ENCODE peak calls at places on chromosome 5, in five cellular contexts. Q, W, Y, L and R are unnamed samples.

GRCh38 chr5:151023651-151024050 is 3.3 kb downstream of the GPX3 start:
- DNase-seq in Q (no peak), Y (no peak), L (no peak), W (peak; percentile 76), R (no peak)

GRCh38 chr5:170315154-170315553 is 17.6 kb upstream of the LCP2 start:
- DNase-seq in Q (no peak), W (peak; percentile 55), L (no peak), Y (no peak), R (no peak)

GRCh38 chr5:79956173-79956670 is 34.8 kb downstream of the MTX3 start:
- DNase-seq in Q (no peak), L (peak; percentile 42), Y (no peak), W (peak; percentile 26), R (no peak)

GRCh38 chr5:128974567-128974966 is 9.3 kb downstream of the SLC27A6 start:
- DNase-seq in Y (no peak), Q (no peak), W (no peak), L (no peak), R (no peak)

GRCh38 chr5:32777733-32778132 is 66.6 kb downstream of the NPR3 start:
- DNase-seq in L (no peak), Y (no peak), W (peak; percentile 11), Q (no peak), R (no peak)

GRCh38 chr5:128083811-128084227 is 253 bp downstream of the SLC12A2 start:
- DNase-seq in Q (no peak), W (no peak), Y (peak; percentile 70), L (no peak), R (no peak)

GRCh38 chr5:126443374-126443851 is 20.2 kb downstream of the GRAMD2B start:
- DNase-seq in W (no peak), L (no peak), Q (no peak), Y (peak; percentile 58), R (no peak)

GRCh38 chr5:144166696-144167095 is 3.8 kb downstream of the YIPF5 start:
- DNase-seq in Y (no peak), W (no peak), Q (no peak), L (no peak), R (no peak)

GRCh38 chr5:127589309-127590036 is 59.4 kb upstream of the CTXN3 start:
- DNase-seq in Y (no peak), Q (no peak), L (no peak), W (no peak), R (no peak)

GRCh38 chr5:62779010-62779422 is 200.4 kb downstream of the LRRC70 start:
- DNase-seq in W (peak; percentile 77), L (peak; percentile 10), Y (peak; percentile 62), Q (peak; percentile 36), R (peak; percentile 28)

GRCh38 chr5:130549884-130550552 is 615.0 kb downstream of the HINT1 start:
- DNase-seq in Q (no peak), Y (no peak), L (peak; percentile 57), W (peak; percentile 86), R (no peak)

GRCh38 chr5:103262422-103262871 is 3.9 kb downstream of the MACIR start:
- DNase-seq in Q (no peak), Y (no peak), L (no peak), W (peak; percentile 48), R (no peak)

GRCh38 chr5:124663101-124663506 is 83.3 kb downstream of the ZNF608 start:
- DNase-seq in Q (peak; percentile 63), Y (no peak), L (no peak), W (no peak), R (no peak)

GRCh38 chr5:128774605-128775004 is 190.7 kb upstream of the SLC27A6 start:
- DNase-seq in Y (no peak), W (peak; percentile 83), L (no peak), Q (no peak), R (no peak)

GRCh38 chr5:321233-321725 is at the start of gene AHRR:
- DNase-seq in Y (peak; percentile 88), L (no peak), W (peak; percentile 63), Q (peak; percentile 73), R (peak; percentile 72)

GRCh38 chr5:116571568-116572321 is 2.9 kb downstream of the SEMA6A start:
- DNase-seq in Y (no peak), L (no peak), Q (peak; percentile 19), W (no peak), R (no peak)

GRCh38 chr5:158451203-158451982 is 592.4 kb upstream of the CLINT1 start:
- DNase-seq in Q (peak; percentile 82), Y (no peak), L (peak; percentile 58), W (peak; percentile 57), R (no peak)

GRCh38 chr5:10885026-10885425 is 124.0 kb upstream of the DAP start:
- DNase-seq in Y (no peak), W (no peak), Q (no peak), L (peak; percentile 66), R (no peak)

GRCh38 chr5:135072357-135073247 is 38.6 kb upstream of the PITX1 start:
- DNase-seq in W (no peak), Q (no peak), L (no peak), Y (no peak), R (no peak)

GRCh38 chr5:129110742-129111141 is 16.2 kb downstream of the ISOC1 start:
- DNase-seq in W (no peak), Y (no peak), L (no peak), Q (no peak), R (no peak)

GRCh38 chr5:154178661-154179060 is 11.9 kb upstream of the GALNT10 start:
- DNase-seq in L (no peak), W (no peak), Q (no peak), Y (no peak), R (no peak)

GRCh38 chr5:14107536-14107935 is 35.6 kb upstream of the TRIO start:
- DNase-seq in W (no peak), L (no peak), Q (no peak), Y (no peak), R (no peak)

GRCh38 chr5:60598424-60598823 is 101.5 kb downstream of the DEPDC1B start:
- DNase-seq in Q (no peak), Y (no peak), L (no peak), W (no peak), R (no peak)

DNA sequence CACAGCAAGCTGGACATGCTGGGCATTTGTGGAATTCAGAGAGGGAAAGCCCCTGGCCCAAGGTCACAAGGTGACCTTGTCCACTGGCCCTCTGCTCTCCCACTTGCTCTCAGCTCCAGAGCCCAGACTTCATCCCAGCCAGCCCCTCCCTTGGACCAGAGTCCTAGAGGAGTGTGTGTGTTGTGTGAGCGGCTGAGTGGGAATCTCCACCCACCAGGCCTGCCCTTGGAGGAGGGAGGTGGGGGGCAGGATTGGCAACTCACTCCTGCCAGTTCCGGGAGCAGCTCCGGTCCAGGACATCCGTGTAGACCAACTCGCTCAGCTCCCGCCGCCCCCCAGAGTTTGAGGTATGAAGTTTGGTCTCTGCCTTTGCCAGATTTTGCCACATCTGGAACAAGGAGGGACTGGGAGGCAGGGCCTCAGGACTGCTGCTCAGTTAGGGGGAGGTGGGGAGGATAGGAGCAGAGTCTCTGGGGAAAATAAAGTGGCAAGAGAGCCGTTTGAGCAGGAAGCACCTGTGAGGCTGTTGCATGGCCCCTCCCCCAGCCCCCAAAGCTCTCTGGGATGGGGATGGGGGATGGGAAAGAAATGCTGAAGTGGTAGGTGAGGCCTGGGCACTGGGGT is 1.4 kb downstream of the MZB1 start:
- DNase-seq in L (no peak), Y (no peak), Q (peak; percentile 42), W (no peak), R (peak; percentile 18)
- TF ChIP-seq CTCF in L (no peak), Y (no peak), Q (no peak), W (no peak), R (no peak)

DNA sequence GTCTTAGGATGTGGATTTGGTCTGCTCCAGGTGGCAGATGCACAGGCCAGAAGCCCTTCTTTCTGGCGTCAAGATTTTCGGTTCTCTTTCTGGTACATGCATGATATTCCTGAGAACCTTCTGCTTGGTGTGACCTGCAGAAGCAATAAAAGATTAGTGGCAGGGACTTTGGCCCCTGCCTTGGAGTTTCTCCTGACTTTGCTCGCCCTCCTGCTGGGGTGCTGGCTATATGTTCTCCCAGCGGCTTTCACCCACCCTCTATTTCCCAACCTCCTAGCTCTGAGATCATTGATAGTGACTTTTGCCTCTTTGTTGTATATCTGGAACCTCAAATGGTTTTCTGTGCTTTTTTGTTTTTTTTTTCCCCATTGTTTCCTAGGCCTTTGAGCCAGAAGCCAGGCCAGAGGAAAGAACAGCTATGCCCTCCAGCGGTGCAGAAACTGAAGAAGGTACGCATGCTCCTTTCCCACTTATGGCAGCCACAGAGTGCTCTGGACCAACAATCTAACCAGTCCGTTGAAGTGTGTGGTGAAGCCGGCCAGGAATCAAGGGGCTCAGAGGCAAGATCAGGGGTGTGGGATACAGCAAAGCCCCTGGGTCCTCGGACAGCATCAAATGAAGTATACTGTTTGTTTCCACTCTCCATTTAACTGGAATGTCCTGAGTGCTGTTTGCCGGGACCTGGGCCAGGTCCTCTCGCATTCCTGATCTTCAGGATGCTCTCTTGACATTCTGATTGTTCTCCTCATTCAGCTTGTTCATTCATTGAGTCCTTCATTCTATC is 154.5 kb downstream of the ARHGEF28 start:
- DNase-seq in Y (no peak), Q (peak; percentile 61), W (no peak), L (no peak), R (no peak)
- TF ChIP-seq CTCF in Y (no peak), Q (peak; percentile 61), W (no peak), L (no peak), R (no peak)

DNA sequence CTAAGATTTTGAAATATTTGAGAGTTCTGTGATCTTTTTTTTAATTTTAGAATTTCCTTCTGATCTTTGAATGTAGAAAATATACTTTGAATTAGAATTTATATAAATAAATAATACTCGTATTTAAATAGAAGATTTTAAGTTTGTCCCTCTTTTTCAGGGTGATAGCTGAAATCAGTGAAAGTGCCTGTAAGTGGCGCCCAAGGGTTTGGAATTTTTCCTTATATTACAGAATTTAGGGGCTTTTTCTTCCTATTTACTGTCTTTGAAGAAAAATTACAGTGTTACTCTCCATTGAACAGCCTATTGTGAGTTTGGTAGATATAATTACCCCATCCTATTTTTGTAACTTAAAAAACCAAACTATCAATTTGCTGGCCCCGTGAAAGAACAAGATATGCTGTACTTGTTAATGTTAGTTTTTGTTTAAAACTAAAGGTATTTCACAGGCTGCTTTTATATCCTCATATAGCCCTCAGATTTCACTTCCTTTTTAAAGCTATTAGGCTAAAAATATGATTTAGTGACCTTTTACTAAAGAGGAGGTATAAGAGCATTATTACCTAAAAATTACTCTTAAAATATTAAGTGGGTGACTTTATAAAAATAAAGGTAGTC is 3.2 kb downstream of the MAP3K1 start:
- DNase-seq in Y (no peak), W (peak; percentile 61), L (no peak), Q (no peak), R (no peak)
- TF ChIP-seq CTCF in Y (no peak), W (peak; percentile 50), L (peak; percentile 37), Q (peak; percentile 36), R (peak; percentile 17)

GRCh38 chr5:42516282-42517042 is 93.2 kb downstream of the GHR start:
- DNase-seq in Y (no peak), L (no peak), Q (no peak), W (no peak), R (no peak)

GRCh38 chr5:42515504-42515903 is 92.3 kb downstream of the GHR start:
- DNase-seq in Q (no peak), W (no peak), Y (no peak), L (no peak), R (no peak)

GRCh38 chr5:42517164-42517563 is 93.9 kb downstream of the GHR start:
- DNase-seq in W (no peak), Q (no peak), L (no peak), Y (no peak), R (no peak)

GRCh38 chr5:42513246-42513645 is 90.0 kb downstream of the GHR start:
- DNase-seq in W (no peak), L (no peak), Q (no peak), Y (no peak), R (no peak)

DNA sequence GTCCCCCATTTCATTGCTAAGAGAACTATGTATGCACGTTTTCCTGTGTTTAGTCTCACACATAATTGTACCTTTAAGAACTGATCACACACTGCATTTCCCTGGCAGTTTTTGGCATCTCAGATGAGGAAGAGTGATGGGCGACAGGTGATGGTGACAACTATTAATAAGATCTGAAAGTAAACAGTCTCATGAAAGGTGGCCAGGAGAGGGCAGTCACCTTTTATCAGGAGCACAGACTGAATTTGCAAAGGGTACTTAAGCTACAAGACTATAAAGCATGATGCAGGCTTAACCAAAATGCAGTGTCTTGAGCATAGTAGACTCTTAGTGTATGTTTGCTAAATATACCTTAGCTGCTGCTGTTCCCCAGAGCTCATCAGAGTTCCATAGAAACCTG is 91.5 kb downstream of the GHR start:
- DNase-seq in Y (no peak), L (no peak), Q (no peak), W (no peak), R (no peak)
- TF ChIP-seq CTCF in Y (no peak), L (no peak), Q (no peak), W (no peak), R (peak; percentile 4)